ENCODE peak calls at places on chromosome 15, in five cellular contexts. W is mesenchymal stem cell, D is H9, V is neuronal stem cell, K is H1. I is an unnamed sample.

GRCh38 chr15:96767703-96768434 is 437.4 kb downstream of the NR2F2 start:
- DNase-seq in W (no peak), D (no peak), V (no peak), K (no peak), I (peak)

GRCh38 chr15:91953432-91953831 is 99.9 kb downstream of the SLCO3A1 start:
- DNase-seq in W (no peak), D (no peak), V (no peak), K (no peak), I (no peak)

GRCh38 chr15:66619152-66619903 is 53.5 kb upstream of the LCTL start:
- DNase-seq in W (peak), D (peak), V (peak), K (peak), I (peak)

GRCh38 chr15:31010036-31010435 is 18.6 kb upstream of the MTMR10 start:
- DNase-seq in W (no peak), D (no peak), V (no peak), K (no peak), I (no peak)

GRCh38 chr15:59662260-59662659 is 4.9 kb upstream of the GTF2A2 start:
- DNase-seq in W (no peak), D (no peak), V (no peak), K (no peak), I (no peak)

GRCh38 chr15:49560045-49560444 is 60.6 kb downstream of the FAM227B start:
- DNase-seq in W (no peak), D (no peak), V (no peak), K (no peak), I (peak)

GRCh38 chr15:45157974-45158373 is 28.2 kb downstream of the DUOX1 start:
- DNase-seq in W (peak), D (no peak), V (peak), K (no peak), I (no peak)

GRCh38 chr15:92541197-92542190 is 114.1 kb downstream of the FAM174B start:
- DNase-seq in W (no peak), D (no peak), V (no peak), K (peak), I (no peak)

GRCh38 chr15:25742008-25742407 is 121.1 kb downstream of the ATP10A start:
- DNase-seq in W (no peak), D (no peak), V (peak), K (peak), I (no peak)

GRCh38 chr15:64284037-64284436 is 71.9 kb downstream of the CSNK1G1 start:
- DNase-seq in W (peak), D (no peak), V (no peak), K (no peak), I (peak)

GRCh38 chr15:101396484-101397261 is 92.8 kb downstream of the PCSK6 start:
- DNase-seq in W (no peak), D (peak), V (no peak), K (peak), I (no peak)

GRCh38 chr15:88624156-88624970 is 3.2 kb downstream of the AEN start:
- DNase-seq in W (peak), D (no peak), V (no peak), K (no peak), I (no peak)

GRCh38 chr15:99434506-99435137 is 131.2 kb upstream of the MEF2A start:
- DNase-seq in W (no peak), D (no peak), V (no peak), K (no peak), I (no peak)

GRCh38 chr15:100106732-100107131 is 235.0 kb downstream of the ADAMTS17 start:
- DNase-seq in W (no peak), D (no peak), V (no peak), K (no peak), I (no peak)

GRCh38 chr15:51097553-51098330 is 3.0 kb upstream of the TNFAIP8L3 start:
- DNase-seq in W (peak), D (no peak), V (no peak), K (no peak), I (peak)

DNA sequence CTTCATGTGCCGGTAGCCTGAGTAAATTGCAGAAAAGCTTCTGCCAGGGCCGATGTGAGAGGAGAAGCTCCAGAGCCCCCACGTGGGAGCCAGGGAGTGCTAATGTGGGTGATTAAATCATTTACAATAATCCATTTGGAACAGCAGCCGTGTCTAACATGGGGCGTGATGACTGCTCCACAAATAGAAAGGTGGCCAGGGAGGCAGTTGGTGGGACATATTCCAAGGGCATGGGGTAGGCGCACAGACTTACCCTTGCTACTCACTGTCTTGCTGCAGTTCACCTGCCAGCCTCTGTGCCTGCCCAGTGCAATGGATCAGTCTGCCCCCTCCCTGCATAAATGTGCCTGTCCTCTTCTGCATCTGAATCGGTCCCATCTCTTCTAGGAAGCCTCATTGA is 39.3 kb upstream of the INSYN1 start:
- DNase-seq in W (no peak), D (no peak), V (no peak), K (no peak), I (no peak)
- H3K4me2 ChIP-seq in W (no peak), D (no peak), V (no peak), K (no peak), I (no peak)

GRCh38 chr15:71335591-71335990 is 220.3 kb downstream of the THSD4 start:
- DNase-seq in W (peak), D (no peak), V (no peak), K (no peak), I (no peak)
- H3K18ac ChIP-seq in W (no peak), D (no peak), V (no peak), K (no peak), I (no peak)

GRCh38 chr15:61041886-61042285 is 187.2 kb downstream of the RORA start:
- DNase-seq in W (no peak), D (no peak), V (no peak), K (no peak), I (no peak)
- H2BK12ac ChIP-seq in W (no peak), D (no peak), V (no peak), K (no peak), I (no peak)

GRCh38 chr15:29345549-29346525 is 76.2 kb upstream of the NSMCE3 start:
- DNase-seq in W (no peak), D (peak), V (peak), K (peak), I (no peak)
- H3K4me2 ChIP-seq in W (no peak), D (peak), V (peak), K (peak), I (no peak)

GRCh38 chr15:38059665-38060064 is 125.2 kb downstream of the TMCO5A start:
- DNase-seq in W (peak), D (no peak), V (no peak), K (no peak), I (no peak)
- H3K18ac ChIP-seq in W (no peak), D (no peak), V (no peak), K (no peak), I (no peak)

GRCh38 chr15:54026258-54026657 is 48.0 kb downstream of the UNC13C start:
- DNase-seq in W (no peak), D (no peak), V (no peak), K (no peak), I (no peak)

GRCh38 chr15:54032066-54032465 is 53.8 kb downstream of the UNC13C start:
- DNase-seq in W (no peak), D (no peak), V (no peak), K (no peak), I (no peak)

GRCh38 chr15:54026891-54027290 is 48.6 kb downstream of the UNC13C start:
- DNase-seq in W (no peak), D (no peak), V (no peak), K (no peak), I (no peak)

GRCh38 chr15:54033954-54034458 is 55.8 kb downstream of the UNC13C start:
- DNase-seq in W (no peak), D (no peak), V (no peak), K (no peak), I (no peak)

DNA sequence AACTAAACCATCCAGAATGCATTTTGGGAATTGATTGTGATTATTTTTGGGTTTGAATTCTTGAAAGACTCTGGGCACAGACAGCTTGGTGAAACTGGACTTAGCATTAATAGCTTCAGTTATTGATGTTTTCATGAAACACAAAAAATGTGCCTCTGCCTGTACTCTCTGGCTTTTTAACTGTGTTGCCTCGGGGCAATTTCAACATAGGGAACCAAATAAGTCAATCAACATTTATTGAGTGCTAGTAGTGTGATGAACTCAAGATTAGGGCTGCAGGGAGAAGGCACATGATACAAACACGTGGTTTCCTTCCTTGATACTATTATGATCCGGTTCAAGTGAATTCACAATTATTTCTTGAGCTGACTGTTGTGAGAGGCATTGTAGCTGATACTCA is 50.8 kb downstream of the UNC13C start:
- DNase-seq in W (no peak), D (no peak), V (no peak), K (no peak), I (peak)
- H2BK12ac ChIP-seq in W (no peak), D (no peak), V (no peak), K (no peak), I (no peak)

GRCh38 chr15:41791547-41791937 is 17.3 kb downstream of the MAPKBP1 start:
- DNase-seq in W (no peak), D (no peak), V (no peak), K (peak), I (no peak)
- H3K4me2 ChIP-seq in W (no peak), D (no peak), V (no peak), K (no peak), I (peak)